ENCODE peak calls at places on chromosome 12, in seven cellular contexts. D, S, O, R, A, I and H are unnamed samples.

GRCh38 chr12:75890660-75891059 is 140.9 kb downstream of the PHLDA1 start:
- DNase-seq in A (no peak), R (no peak), D (no peak), S (no peak), O (no peak), I (no peak), H (no peak)

GRCh38 chr12:80443974-80444666 is at the start of gene PTPRQ:
- DNase-seq in S (no peak), I (no peak), D (peak; percentile 74), A (no peak), O (no peak), R (no peak), H (no peak)

GRCh38 chr12:53268009-53268636 is at the start of gene ESPL1:
- DNase-seq in I (peak; percentile 89), R (peak; percentile 74), D (peak; percentile 70), O (peak; percentile 96), S (peak; percentile 74), A (peak; percentile 70), H (peak; percentile 94)

GRCh38 chr12:54046809-54047159 is 6.9 kb upstream of the HOXC4 start:
- DNase-seq in D (no peak), S (no peak), O (no peak), I (peak; percentile 40), A (no peak), R (no peak), H (peak; percentile 71)

GRCh38 chr12:4275869-4276253 is 2.3 kb downstream of the CCND2 start:
- DNase-seq in A (no peak), S (no peak), D (no peak), O (peak; percentile 19), R (no peak), I (no peak), H (peak; percentile 59)

GRCh38 chr12:89349814-89350213 is 2.5 kb downstream of the DUSP6 start:
- DNase-seq in O (peak; percentile 71), D (peak; percentile 85), S (no peak), R (no peak), A (no peak), I (peak; percentile 41), H (peak; percentile 70)

GRCh38 chr12:19035552-19035951 is 94.0 kb upstream of the PLEKHA5 start:
- DNase-seq in R (no peak), O (no peak), S (no peak), I (no peak), A (no peak), D (peak; percentile 87), H (peak; percentile 16)

GRCh38 chr12:124548854-124549378 is 18.5 kb downstream of the NCOR2 start:
- DNase-seq in A (no peak), D (peak; percentile 76), I (no peak), S (peak; percentile 39), O (no peak), R (no peak), H (peak; percentile 74)

GRCh38 chr12:130013771-130014484 is 110.1 kb upstream of the TMEM132D start:
- DNase-seq in I (peak; percentile 68), D (peak; percentile 16), R (no peak), A (peak; percentile 41), O (peak; percentile 84), S (no peak), H (peak; percentile 91)

GRCh38 chr12:91482231-91482630 is 299.6 kb upstream of the DCN start:
- DNase-seq in O (no peak), S (no peak), D (no peak), A (no peak), R (no peak), I (no peak), H (no peak)